ENCODE peak calls at places on chromosomes 1 and 21, in seven cellular contexts. Z, N, D, L, I, E and F are unnamed samples.
A peak's percentile ranks its signal among the peaks of the same experiment; 100 is the strongest.

GRCh38 chr1:81848880-81849500 is 48.3 kb downstream of the ADGRL2 start:
- DNase-seq in Z (no peak), N (no peak), D (no peak), L (peak; percentile 93), I (no peak), E (no peak), F (peak; percentile 40)

GRCh38 chr1:208219659-208220282 is 24.4 kb downstream of the PLXNA2 start:
- DNase-seq in Z (peak; percentile 61), N (no peak), D (peak; percentile 89), L (peak; percentile 84), I (no peak), E (peak; percentile 85), F (no peak)

GRCh38 chr1:164802573-164803282 is 243.7 kb downstream of the PBX1 start:
- DNase-seq in Z (no peak), N (no peak), D (no peak), L (no peak), I (no peak), E (no peak), F (no peak)

GRCh38 chr21:29360799-29361765 is 62.4 kb downstream of the BACH1 start:
- DNase-seq in Z (peak; percentile 40), N (no peak), D (no peak), L (peak; percentile 37), I (no peak), E (no peak), F (no peak)

GRCh38 chr1:4460651-4461050 is 193.8 kb upstream of the AJAP1 start:
- DNase-seq in Z (no peak), N (no peak), D (no peak), L (no peak), I (no peak), E (no peak), F (no peak)

GRCh38 chr1:25694167-25694566 is 77.6 kb downstream of the MAN1C1 start:
- DNase-seq in Z (no peak), N (no peak), D (peak; percentile 68), L (no peak), I (peak; percentile 11), E (no peak), F (no peak)

GRCh38 chr1:25523512-25523911 is 19.9 kb upstream of the LDLRAP1 start:
- DNase-seq in Z (peak; percentile 46), N (peak; percentile 90), D (peak; percentile 60), L (peak; percentile 87), I (no peak), E (no peak), F (peak; percentile 51)

GRCh38 chr1:40078512-40079333 is 18.3 kb downstream of the PPT1 start:
- DNase-seq in Z (peak; percentile 46), N (peak; percentile 79), D (peak; percentile 73), L (peak; percentile 87), I (peak; percentile 70), E (peak; percentile 88), F (peak; percentile 58)

GRCh38 chr1:155305881-155306391 is 2.7 kb upstream of the FDPS start:
- DNase-seq in Z (no peak), N (no peak), D (peak; percentile 62), L (no peak), I (no peak), E (no peak), F (no peak)

GRCh38 chr1:7679873-7680790 is 91.0 kb upstream of the VAMP3 start:
- DNase-seq in Z (peak; percentile 13), N (peak; percentile 63), D (peak; percentile 52), L (peak; percentile 47), I (peak; percentile 47), E (peak; percentile 15), F (peak; percentile 38)

GRCh38 chr1:225998560-225999226 is 450 bp downstream of the SDE2 start:
- DNase-seq in Z (peak; percentile 57), N (no peak), D (peak; percentile 57), L (no peak), I (no peak), E (peak; percentile 30), F (no peak)

GRCh38 chr1:111656093-111657017 is 36.8 kb downstream of the RAP1A start:
- DNase-seq in Z (peak; percentile 66), N (no peak), D (peak; percentile 71), L (peak; percentile 65), I (no peak), E (peak; percentile 56), F (peak; percentile 1)

GRCh38 chr1:111665527-111665926 is 45.9 kb downstream of the RAP1A start:
- DNase-seq in Z (no peak), N (no peak), D (no peak), L (no peak), I (no peak), E (no peak), F (no peak)

GRCh38 chr1:111658622-111659021 is 39.0 kb downstream of the RAP1A start:
- DNase-seq in Z (no peak), N (no peak), D (no peak), L (peak; percentile 14), I (no peak), E (no peak), F (no peak)

GRCh38 chr1:111654839-111655238 is 35.2 kb downstream of the RAP1A start:
- DNase-seq in Z (no peak), N (no peak), D (no peak), L (no peak), I (no peak), E (no peak), F (no peak)

DNA sequence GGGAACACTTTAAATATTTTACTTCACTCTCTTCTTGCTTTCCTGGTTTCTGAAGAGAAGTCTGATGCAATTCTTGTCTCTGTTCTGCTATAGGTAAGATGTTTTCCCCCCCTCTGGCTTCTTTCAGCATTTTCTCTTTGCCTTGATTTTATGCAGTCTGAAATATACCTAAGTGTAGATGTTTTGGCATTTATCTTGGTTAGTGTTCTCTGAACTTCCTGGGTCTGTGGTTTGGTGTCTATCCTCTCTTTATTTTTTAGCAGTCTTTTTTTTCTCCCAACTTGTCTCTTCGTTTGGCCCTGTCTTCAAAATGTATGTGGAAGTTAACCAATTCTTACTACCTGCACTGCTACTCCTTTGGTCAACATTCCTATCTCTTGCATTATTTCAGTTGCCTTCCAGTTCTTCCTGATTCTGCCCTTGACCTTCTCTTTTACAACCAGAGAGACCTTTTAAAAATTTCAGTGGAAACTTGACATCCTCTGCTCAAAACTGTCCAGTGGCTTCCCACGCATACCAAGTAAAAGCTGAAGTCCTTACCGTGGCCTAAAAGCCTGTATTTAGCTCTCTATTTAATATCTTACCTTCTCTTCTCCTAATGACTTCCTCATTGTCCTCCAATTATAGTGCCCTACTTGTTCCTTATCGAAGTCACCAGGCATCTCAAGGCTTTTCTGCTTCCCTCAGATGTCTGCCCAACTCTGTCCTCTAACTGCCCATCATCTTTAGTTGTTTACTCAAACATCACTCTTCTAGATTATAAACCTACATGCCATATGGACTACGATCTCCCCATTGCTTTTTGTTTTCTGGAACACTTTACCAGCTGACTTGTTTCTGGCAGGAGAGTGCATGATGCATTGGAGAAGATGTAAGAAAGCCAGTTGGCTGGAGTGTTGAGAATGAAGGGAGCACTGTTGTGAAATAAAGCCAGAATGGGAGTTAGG is 40.9 kb downstream of the RAP1A start:
- DNase-seq in Z (peak; percentile 11), N (no peak), D (no peak), L (peak; percentile 27), I (no peak), E (peak; percentile 47), F (no peak)
- H3K18ac ChIP-seq in Z (peak overlapping the region; percentile 69), N (no peak overlapping the region), D (peak overlapping the region; percentile 21), L (no peak overlapping the region), I (no peak overlapping the region), E (no peak overlapping the region), F (no peak overlapping the region)

GRCh38 chr1:20413136-20413790 is 72.7 kb downstream of the CAMK2N1 start:
- DNase-seq in Z (no peak), N (no peak), D (no peak), L (no peak), I (no peak), E (no peak), F (no peak)

GRCh38 chr1:20410555-20410954 is 75.5 kb downstream of the CAMK2N1 start:
- DNase-seq in Z (peak; percentile 35), N (no peak), D (no peak), L (peak; percentile 24), I (no peak), E (no peak), F (no peak)

GRCh38 chr1:20411196-20411980 is 74.6 kb downstream of the CAMK2N1 start:
- DNase-seq in Z (peak; percentile 97), N (no peak), D (peak; percentile 84), L (peak; percentile 72), I (peak; percentile 45), E (peak; percentile 6), F (no peak)

GRCh38 chr1:20416706-20417105 is 69.3 kb downstream of the CAMK2N1 start:
- DNase-seq in Z (no peak), N (no peak), D (no peak), L (no peak), I (no peak), E (no peak), F (no peak)

DNA sequence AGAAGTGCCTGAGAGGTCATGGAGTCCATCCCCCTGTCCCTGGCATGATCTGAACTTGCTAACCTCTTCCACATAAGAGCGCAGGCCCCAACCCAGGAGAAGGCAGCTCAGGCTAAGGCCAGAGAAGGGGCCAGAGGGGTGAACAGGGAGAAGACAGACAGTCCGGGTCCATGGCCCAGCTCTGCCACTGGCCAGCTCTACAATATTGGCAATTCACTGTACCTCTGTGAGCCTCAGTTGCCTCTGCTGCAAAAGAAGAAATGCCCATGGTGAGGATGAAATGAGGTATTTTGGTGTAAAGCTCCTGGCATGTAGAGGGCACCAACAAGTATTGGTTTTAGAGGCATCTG is 72.2 kb downstream of the CAMK2N1 start:
- DNase-seq in Z (no peak), N (no peak), D (no peak), L (no peak), I (no peak), E (no peak), F (no peak)
- H3K27me3 ChIP-seq in Z (no peaks in the 10 kb centered on the region), N (peaks cover 47% of the 10 kb centered on the region), D (no peaks in the 10 kb centered on the region), L (no peaks in the 10 kb centered on the region), I (peaks cover 2% of the 10 kb centered on the region), E (peaks cover 2% of the 10 kb centered on the region), F (no peaks in the 10 kb centered on the region)

GRCh38 chr1:106534612-106535011 is 521.9 kb upstream of the PRMT6 start:
- DNase-seq in Z (no peak), N (no peak), D (no peak), L (peak; percentile 56), I (no peak), E (no peak), F (no peak)
- H2AK5ac ChIP-seq in Z (no peak overlapping the region), N (no peak overlapping the region), D (no peak overlapping the region), L (no peak overlapping the region), I (no peak overlapping the region), E (no peak overlapping the region), F (no peak overlapping the region)

DNA sequence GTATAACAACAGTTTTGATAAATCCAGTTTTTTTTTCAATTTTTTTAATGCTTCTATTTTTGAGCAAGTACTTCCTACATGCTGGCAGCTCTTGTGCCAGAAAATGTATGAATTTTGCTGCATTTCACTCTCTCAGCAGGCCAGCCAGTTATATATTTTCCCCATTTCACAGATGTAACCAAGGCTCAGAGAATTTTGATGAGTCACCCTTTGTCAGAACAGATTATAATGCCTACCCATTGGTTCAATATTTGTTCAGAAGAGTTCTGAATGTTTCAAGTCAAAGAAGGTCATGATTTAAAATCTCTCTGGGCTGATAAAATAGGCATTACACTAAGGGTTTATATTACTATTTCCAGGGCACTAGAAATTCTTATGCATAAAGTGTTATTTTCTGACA is 452.2 kb downstream of the RWDD3 start:
- DNase-seq in Z (no peak), N (no peak), D (no peak), L (no peak), I (no peak), E (no peak), F (no peak)
- H3K18ac ChIP-seq in Z (no peak overlapping the region), N (no peak overlapping the region), D (no peak overlapping the region), L (no peak overlapping the region), I (no peak overlapping the region), E (no peak overlapping the region), F (no peak overlapping the region)